ENCODE peak calls at places on chromosome 5, in nine cellular contexts. N is SK-N-SH; C is PC-9; U is naive thymus-derived CD4-positive, alpha-beta T cell; L is HepG2; Y is uterus; A is vagina; W is body of pancreas; H is heart left ventricle. K is an unnamed sample.
A peak's percentile ranks its signal among the peaks of the same experiment; 100 is the strongest.

GRCh38 chr5:15834596-15835245 is 334.7 kb downstream of the FBXL7 start:
- DNase-seq in Y (no peak), C (no peak), H (no peak), A (no peak), W (no peak), N (no peak), L (no peak), U (no peak), K (no peak)

GRCh38 chr5:176416965-176417364 is 626 bp upstream of the CLTB start:
- DNase-seq in Y (no peak), H (no peak), U (no peak), A (no peak), N (no peak), L (no peak), C (no peak), W (no peak), K (no peak)

GRCh38 chr5:5217371-5217770 is 77.2 kb downstream of the ADAMTS16 start:
- DNase-seq in L (no peak), A (no peak), C (no peak), N (no peak), W (no peak), Y (no peak), H (no peak), U (no peak), K (no peak)

GRCh38 chr5:132269635-132270344 is 12.3 kb downstream of the PDLIM4 start:
- DNase-seq in U (no peak), W (no peak), A (no peak), N (no peak), L (no peak), Y (no peak), H (no peak), C (no peak), K (no peak)

GRCh38 chr5:132103380-132103951 is 29.9 kb downstream of the CSF2 start:
- DNase-seq in Y (peak; percentile 36), L (peak; percentile 48), A (no peak), W (peak; percentile 90), N (peak; percentile 43), H (peak; percentile 78), C (peak; percentile 86), U (no peak), K (peak; percentile 75)

GRCh38 chr5:108093186-108093585 is 288.7 kb downstream of the FBXL17 start:
- DNase-seq in Y (no peak), H (no peak), N (peak; percentile 41), A (no peak), W (no peak), C (no peak), U (no peak), L (no peak), K (no peak)

GRCh38 chr5:111227805-111228204 is 3.6 kb downstream of the CAMK4 start:
- DNase-seq in U (no peak), C (no peak), Y (no peak), N (peak; percentile 37), W (no peak), L (no peak), H (no peak), A (no peak), K (peak; percentile 35)

GRCh38 chr5:163459465-163459887 is 426 bp downstream of the NUDCD2 start:
- DNase-seq in C (no peak), Y (no peak), W (no peak), L (peak; percentile 54), A (no peak), U (no peak), H (no peak), N (no peak), K (no peak)

GRCh38 chr5:138466058-138466899 is 1.0 kb downstream of the EGR1 start:
- DNase-seq in H (no peak), C (no peak), U (no peak), A (no peak), N (peak; percentile 39), L (peak; percentile 84), Y (peak; percentile 44), W (peak; percentile 86), K (peak; percentile 53)

GRCh38 chr5:128118214-128118613 is 34.6 kb downstream of the SLC12A2 start:
- DNase-seq in Y (no peak), W (no peak), U (no peak), C (no peak), N (no peak), L (no peak), H (no peak), A (no peak), K (no peak)

GRCh38 chr5:149125386-149125891 is 15.9 kb upstream of the ABLIM3 start:
- DNase-seq in U (no peak), H (no peak), Y (no peak), L (peak; percentile 36), N (no peak), W (peak; percentile 68), A (no peak), C (peak; percentile 75), K (no peak)

DNA sequence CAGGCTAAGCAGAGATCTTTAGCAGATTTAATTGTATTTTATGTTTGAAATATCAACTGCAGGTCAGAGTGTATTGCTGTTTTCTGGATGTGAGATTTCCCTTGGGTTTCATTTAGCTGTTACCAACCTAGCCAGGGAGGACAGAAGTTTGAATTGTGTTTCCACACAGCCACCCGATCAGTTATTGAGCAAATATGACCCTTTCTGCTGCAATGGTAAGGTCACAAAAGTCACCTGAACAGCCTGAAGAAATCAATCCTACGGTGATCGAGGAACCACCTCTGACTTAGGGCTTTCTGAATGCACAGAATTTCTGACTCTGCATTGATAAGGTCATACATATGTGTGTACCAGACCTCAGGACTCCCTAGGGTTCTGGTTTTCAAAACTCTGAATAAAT is 420.0 kb downstream of the MAN2A1 start:
- DNase-seq in W (no peak), N (no peak), U (no peak), H (no peak), C (no peak), Y (no peak), L (peak; percentile 36), A (no peak), K (no peak)
- H3K4me1 ChIP-seq in W (peaks cover 20% of the 10 kb centered on the region), N (no peaks in the 10 kb centered on the region), U (peaks cover 12% of the 10 kb centered on the region), H (peaks cover 4% of the 10 kb centered on the region), C (no peaks in the 10 kb centered on the region), Y (no peaks in the 10 kb centered on the region), L (peaks cover 60% of the 10 kb centered on the region), A (no peaks in the 10 kb centered on the region), K (no peaks in the 10 kb centered on the region)

DNA sequence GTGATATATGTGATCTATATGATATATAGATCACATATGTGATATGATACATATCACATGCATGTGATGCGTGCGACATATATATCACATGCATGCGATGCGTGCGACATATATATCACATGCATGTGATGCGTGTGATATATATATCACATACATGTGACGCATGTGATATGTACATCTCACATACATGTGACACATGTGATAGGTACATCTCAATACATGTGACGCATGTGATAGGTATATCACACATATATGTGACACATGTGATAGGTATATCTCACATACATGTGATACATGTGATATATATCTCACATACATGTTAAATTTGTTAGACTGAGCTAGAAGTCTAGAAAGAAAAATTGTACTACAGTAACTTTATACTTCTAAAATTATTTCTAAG is 1095.9 kb downstream of the EFNA5 start:
- DNase-seq in W (no peak), Y (no peak), N (no peak), H (no peak), L (no peak), A (no peak), U (no peak), C (no peak), K (no peak)
- H3K4me3 ChIP-seq in W (no peak overlapping the region), Y (no peak overlapping the region), N (no peak overlapping the region), H (no peak overlapping the region), L (no peak overlapping the region), A (no peak overlapping the region), U (no peak overlapping the region), C (no peak overlapping the region), K (no peak overlapping the region)

GRCh38 chr5:135383803-135384495 is 15.1 kb downstream of the MACROH2A1 start:
- DNase-seq in W (no peak), L (no peak), N (no peak), A (no peak), U (no peak), C (no peak), H (no peak), Y (no peak), K (no peak)

GRCh38 chr5:135384898-135385297 is 14.1 kb downstream of the MACROH2A1 start:
- DNase-seq in Y (no peak), H (no peak), L (no peak), C (no peak), U (no peak), A (no peak), W (no peak), N (no peak), K (no peak)

GRCh38 chr5:135386886-135387628 is 12.0 kb downstream of the MACROH2A1 start:
- DNase-seq in W (peak; percentile 31), H (peak; percentile 47), L (peak; percentile 13), Y (no peak), C (peak; percentile 51), A (no peak), N (no peak), U (no peak), K (peak; percentile 91)

GRCh38 chr5:135386096-135386495 is 12.9 kb downstream of the MACROH2A1 start:
- DNase-seq in W (no peak), A (no peak), L (no peak), H (no peak), Y (no peak), C (no peak), U (no peak), N (no peak), K (no peak)

GRCh38 chr5:135385576-135385975 is 13.5 kb downstream of the MACROH2A1 start:
- DNase-seq in U (no peak), Y (no peak), L (no peak), N (no peak), W (no peak), H (no peak), A (no peak), C (no peak), K (no peak)
- H3K4me1 ChIP-seq in U (peaks cover 27% of the 10 kb centered on the region), Y (no peaks in the 10 kb centered on the region), L (no peaks in the 10 kb centered on the region), N (peaks cover 23% of the 10 kb centered on the region), W (no peaks in the 10 kb centered on the region), H (peaks cover 96% of the 10 kb centered on the region), A (peaks cover 50% of the 10 kb centered on the region), C (peaks cover 24% of the 10 kb centered on the region), K (peaks cover 19% of the 10 kb centered on the region)

GRCh38 chr5:147080391-147080790 is 154.4 kb upstream of the STK32A start:
- DNase-seq in H (no peak), L (no peak), A (no peak), Y (no peak), C (no peak), W (no peak), N (no peak), U (no peak), K (no peak)

GRCh38 chr5:147085409-147085808 is 149.4 kb upstream of the STK32A start:
- DNase-seq in W (no peak), N (no peak), U (no peak), L (no peak), C (no peak), H (no peak), Y (no peak), A (no peak), K (no peak)

GRCh38 chr5:147084702-147085101 is 150.1 kb upstream of the STK32A start:
- DNase-seq in L (no peak), U (no peak), N (no peak), A (no peak), H (no peak), C (no peak), Y (no peak), W (no peak), K (no peak)

DNA sequence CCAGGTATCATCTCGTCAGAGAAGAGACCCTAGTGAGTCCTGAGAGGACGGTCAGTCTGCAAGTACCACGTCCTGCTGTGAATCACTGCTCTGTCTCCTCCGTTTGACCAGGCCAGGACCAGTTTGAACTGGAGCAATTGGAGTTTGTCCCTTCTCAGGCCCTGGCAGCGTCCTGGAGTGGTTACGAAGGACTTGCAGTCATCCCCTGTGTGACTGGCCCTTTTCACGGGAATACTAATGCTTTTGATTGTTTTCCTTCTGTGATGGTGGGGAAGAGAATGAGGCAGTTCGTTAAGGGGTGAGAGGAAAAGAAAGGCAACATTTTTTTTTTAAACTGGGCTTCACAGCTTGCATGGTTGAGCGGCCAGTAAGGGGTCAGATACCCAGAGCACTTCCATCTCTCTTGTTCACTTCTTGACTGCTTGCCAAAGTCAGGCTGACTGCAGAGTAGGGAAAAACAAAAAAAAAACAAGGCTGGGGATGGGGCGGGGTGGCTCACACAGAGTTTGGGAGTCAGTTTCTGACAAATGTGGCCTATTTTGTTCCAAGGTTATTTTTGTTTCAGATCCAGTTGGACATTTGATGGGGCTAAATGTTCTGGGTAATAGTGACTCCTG is 153.5 kb upstream of the STK32A start:
- DNase-seq in Y (no peak), N (no peak), A (no peak), H (no peak), W (no peak), U (no peak), L (no peak), C (no peak), K (no peak)
- H3K4me3 ChIP-seq in Y (no peak overlapping the region), N (no peak overlapping the region), A (no peak overlapping the region), H (no peak overlapping the region), W (no peak overlapping the region), U (no peak overlapping the region), L (no peak overlapping the region), C (no peak overlapping the region), K (no peak overlapping the region)